ENCODE peak calls at places on chromosomes 4 and X, in six cellular contexts. L, W, X, T, S and O are unnamed samples.

GRCh38 chr4:165828928-165829327 is 44.1 kb upstream of the TLL1 start:
- DNase-seq in L (no peak), W (no peak), X (no peak), T (no peak), S (no peak), O (no peak)

GRCh38 chr4:122450847-122451246 is 5.7 kb downstream of the IL2 start:
- DNase-seq in L (no peak), W (peak), X (no peak), T (no peak), S (no peak), O (no peak)

GRCh38 chr4:152540293-152540674 is 4.4 kb upstream of the FBXW7 start:
- DNase-seq in L (no peak), W (peak), X (no peak), T (no peak), S (no peak), O (no peak)

GRCh38 chrX:50721771-50722521 is 92.0 kb downstream of the SHROOM4 start:
- DNase-seq in L (no peak), W (peak), X (no peak), T (no peak), S (no peak), O (no peak)

GRCh38 chr4:158007566-158007965 is 165.3 kb downstream of the GASK1B start:
- DNase-seq in L (no peak), W (no peak), X (no peak), T (no peak), S (no peak), O (no peak)

GRCh38 chrX:24647257-24648058 is at the start of gene PCYT1B:
- DNase-seq in L (peak), W (peak), X (peak), T (peak), S (peak), O (peak)

GRCh38 chrX:69136546-69137331 is 28.5 kb downstream of the PJA1 start:
- DNase-seq in L (no peak), W (peak), X (peak), T (peak), S (no peak), O (peak)

GRCh38 chrX:66863721-66864120 is 224.8 kb upstream of the EDA2R start:
- DNase-seq in L (no peak), W (no peak), X (peak), T (no peak), S (no peak), O (peak)

GRCh38 chrX:56228914-56229313 is 3.2 kb upstream of the KLF8 start:
- DNase-seq in L (no peak), W (peak), X (peak), T (no peak), S (no peak), O (peak)

DNA sequence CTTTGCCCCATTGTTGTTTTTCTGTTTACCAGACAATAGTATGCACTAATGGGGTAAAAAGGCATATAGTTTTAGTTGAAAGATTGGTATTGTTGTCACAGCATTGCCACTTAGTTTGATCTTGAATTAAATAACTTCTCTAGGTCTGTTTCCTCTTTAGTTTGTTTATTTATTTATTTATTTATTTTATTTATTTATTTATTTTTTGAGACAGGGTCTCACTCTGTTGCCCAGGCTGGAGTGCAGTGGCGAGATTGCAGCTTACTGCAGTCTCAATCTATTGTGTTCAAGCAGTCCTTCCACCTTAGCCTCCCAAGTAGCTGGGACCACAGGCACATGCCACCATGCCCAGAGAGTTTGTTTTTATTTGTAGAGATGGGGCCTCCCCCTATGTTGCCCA is 138.6 kb downstream of the KDM6A start:
- DNase-seq in L (no peak), W (no peak), X (no peak), T (no peak), S (no peak), O (no peak)
- H3K27ac ChIP-seq in L (no peak), W (no peak), X (no peak), T (no peak), S (no peak), O (no peak)

DNA sequence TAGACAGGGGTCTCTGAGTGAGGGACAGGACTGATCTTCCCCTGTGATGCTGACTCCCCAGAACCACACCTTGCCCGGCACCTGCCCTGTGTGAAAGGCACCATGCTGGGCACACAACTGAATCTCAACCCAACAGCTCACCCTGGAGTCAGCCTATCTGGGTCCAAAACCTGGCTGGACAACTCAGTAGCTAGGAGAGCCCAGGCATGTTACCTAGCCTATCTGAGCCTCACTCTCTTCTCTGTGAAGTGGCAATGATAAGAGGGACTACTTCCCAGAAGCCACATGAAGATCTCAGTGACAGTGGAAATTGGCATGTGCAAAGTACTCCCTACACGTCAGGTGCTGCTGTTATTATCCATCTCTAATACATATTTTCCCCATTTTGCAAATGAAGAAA is 44.8 kb upstream of the PPP2R2C start:
- DNase-seq in L (no peak), W (no peak), X (no peak), T (no peak), S (no peak), O (no peak)
- H3K27ac ChIP-seq in L (no peak), W (no peak), X (no peak), T (no peak), S (no peak), O (peak)

GRCh38 chr4:169404959-169405358 is 134.2 kb upstream of the SH3RF1 start:
- DNase-seq in L (no peak), W (no peak), X (no peak), T (no peak), S (no peak), O (no peak)
- H3K27ac ChIP-seq in L (no peak), W (no peak), X (no peak), T (no peak), S (no peak), O (no peak)

DNA sequence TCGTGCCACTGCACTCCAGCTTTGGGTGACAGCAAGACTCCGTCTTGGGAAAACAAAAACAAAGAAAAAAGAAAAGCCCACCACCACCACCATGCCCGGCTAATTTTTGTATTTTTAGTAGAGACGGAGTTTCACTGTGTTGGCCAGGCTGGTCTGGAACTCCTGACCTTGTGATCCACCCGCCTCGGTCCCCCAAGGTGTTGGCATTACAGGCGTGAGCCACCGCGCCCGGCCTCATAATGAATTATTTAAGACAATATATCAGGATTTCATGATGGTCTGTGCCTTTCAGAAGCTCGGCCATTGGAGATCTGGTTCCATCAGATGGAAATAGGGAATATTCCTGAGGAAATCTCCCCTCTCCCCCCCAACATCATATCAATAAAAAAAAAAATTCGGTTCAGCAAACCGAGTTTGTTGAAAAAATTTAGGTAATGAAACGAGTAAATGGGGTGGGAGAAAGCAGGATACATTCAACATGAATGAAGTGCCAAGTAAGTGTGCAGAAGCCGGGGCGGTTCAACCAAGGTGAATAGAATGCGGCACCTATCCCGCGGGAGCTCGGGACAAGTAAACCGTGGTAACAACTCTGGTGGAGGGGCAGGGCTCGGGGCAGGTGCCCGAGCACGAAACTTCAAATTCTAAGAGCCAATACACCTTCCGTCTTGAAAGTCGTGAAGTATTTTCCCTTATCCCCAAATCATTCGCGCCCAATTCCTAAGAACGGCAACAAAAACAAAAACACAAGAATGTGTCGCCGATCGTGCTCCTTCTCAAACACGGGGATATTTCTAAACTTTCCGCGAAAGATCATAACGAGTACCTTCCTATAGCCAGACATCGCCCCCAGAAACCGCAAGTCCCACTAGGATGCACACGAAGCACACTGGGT is 773 bp upstream of the TXLNG start:
- DNase-seq in L (peak), W (no peak), X (peak), T (peak), S (peak), O (peak)
- H3K27ac ChIP-seq in L (peak), W (peak), X (no peak), T (no peak), S (no peak), O (peak)

DNA sequence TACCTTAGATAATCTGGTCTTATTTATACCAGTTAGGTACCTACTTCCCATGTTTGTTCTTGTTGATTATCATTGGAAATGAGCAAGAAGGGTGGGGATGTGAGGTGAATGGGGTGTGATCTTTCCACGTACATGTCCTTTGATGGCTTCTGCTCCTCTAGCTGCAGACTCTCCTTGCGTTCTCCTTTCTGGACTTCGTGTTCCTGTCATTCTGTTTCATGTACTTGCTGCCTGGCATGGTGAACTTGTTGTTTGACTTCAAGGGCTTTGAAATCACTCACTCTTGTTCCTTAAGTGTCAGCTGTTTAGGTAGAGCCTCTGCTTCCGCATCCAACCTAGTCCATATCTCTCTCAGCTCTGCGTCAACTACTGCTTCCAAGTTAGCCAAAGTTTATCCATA is 42.7 kb downstream of the FHL1 start:
- DNase-seq in L (no peak), W (no peak), X (no peak), T (no peak), S (no peak), O (no peak)
- H3K27ac ChIP-seq in L (no peak), W (no peak), X (no peak), T (no peak), S (no peak), O (peak)

GRCh38 chr4:2587215-2587823 is 50.9 kb downstream of the FAM193A start:
- DNase-seq in L (no peak), W (no peak), X (no peak), T (no peak), S (no peak), O (peak)
- H3K27ac ChIP-seq in L (no peak), W (no peak), X (no peak), T (no peak), S (no peak), O (no peak)

DNA sequence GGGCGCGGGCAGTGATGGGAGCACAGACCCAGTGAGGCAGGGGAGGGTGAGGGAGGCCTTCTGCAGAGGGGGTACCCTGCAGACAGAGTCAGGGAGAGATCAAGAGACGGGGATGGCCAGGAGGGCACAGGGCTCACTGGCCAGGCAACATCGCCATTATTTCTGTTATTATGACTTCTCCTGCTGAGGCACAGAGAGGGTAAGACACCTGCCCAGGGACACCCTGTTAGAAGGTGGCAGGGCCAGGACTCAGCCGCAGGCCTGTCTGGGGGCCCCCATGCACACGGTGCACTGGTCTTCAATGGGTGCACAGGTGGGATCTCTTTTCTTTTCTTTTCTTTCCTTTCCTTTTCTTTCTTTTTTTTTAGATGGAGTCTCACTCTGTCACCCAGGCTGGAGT is 15.8 kb downstream of the BLOC1S4 start:
- DNase-seq in L (no peak), W (no peak), X (no peak), T (no peak), S (no peak), O (no peak)
- H3K27ac ChIP-seq in L (peak), W (no peak), X (no peak), T (no peak), S (peak), O (no peak)

GRCh38 chr4:25905371-25905770 is 8.6 kb upstream of the SMIM20 start:
- DNase-seq in L (no peak), W (no peak), X (no peak), T (no peak), S (no peak), O (no peak)

GRCh38 chr4:25911356-25911755 is 2.7 kb upstream of the SMIM20 start:
- DNase-seq in L (no peak), W (no peak), X (no peak), T (no peak), S (no peak), O (no peak)

GRCh38 chr4:25903905-25904747 is 9.9 kb upstream of the SMIM20 start:
- DNase-seq in L (no peak), W (no peak), X (no peak), T (no peak), S (no peak), O (no peak)

GRCh38 chr4:25904748-25905082 is 9.3 kb upstream of the SMIM20 start:
- DNase-seq in L (no peak), W (no peak), X (no peak), T (no peak), S (no peak), O (no peak)

DNA sequence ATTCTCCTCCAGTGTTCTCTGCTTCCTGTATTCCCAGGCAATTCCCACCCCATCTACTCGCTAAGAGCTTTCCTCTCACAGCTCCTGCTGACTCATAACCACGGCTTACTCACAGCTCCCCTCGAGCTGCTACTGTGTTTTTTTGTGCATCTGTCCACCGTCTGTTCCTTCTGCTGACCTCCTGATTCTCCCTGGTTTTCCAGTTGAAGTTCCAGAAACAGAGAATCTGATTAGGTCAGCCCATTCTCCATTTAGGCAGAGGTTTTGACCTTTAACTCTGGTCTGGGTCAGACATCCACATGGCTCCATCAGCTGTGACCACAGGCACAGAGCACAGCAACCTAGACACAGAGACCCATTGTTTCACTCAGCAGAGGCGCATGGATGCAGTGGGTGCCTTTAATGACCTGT is 5.5 kb upstream of the SMIM20 start:
- DNase-seq in L (no peak), W (no peak), X (no peak), T (no peak), S (no peak), O (no peak)
- H3K27ac ChIP-seq in L (no peak), W (no peak), X (no peak), T (no peak), S (no peak), O (no peak)

DNA sequence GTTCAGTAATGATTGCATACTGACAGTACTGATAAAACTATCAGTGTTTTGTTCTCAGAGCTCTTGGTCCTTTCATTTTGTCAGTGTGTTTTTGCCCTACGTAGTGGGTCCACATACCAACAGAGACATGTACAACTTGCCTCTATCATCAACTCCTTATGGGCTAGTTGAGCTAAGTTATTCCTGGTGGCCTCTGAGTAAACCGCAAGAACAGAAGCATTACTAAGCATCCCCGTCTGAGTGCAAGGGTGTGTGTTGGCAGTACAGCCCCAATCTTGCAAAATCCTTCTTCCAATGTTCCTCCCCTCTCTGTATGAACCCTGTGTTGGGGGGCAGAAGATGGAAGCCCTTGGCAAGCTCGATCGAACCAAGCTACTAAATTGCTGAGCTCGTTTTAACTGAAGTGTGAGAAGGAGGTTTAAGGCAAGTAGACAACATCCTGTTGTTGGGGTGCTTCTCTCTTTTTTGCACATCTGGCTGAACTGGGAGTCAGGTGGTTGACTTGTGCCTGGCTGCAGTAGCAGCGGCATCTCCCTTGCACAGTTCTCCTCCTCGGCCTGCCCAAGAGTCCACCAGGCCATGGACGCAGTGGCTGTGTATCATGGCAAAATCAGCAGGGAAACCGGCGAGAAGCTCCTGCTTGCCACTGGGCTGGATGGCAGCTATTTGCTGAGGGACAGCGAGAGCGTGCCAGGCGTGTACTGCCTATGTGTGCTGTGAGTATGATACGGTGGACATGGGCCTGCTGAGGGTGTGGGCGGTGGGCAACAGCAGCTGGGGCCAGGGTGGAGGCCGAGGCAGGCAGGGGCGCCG is at the start of gene SH2D1A:
- DNase-seq in L (no peak), W (no peak), X (no peak), T (no peak), S (peak), O (no peak)
- H3K27ac ChIP-seq in L (no peak), W (no peak), X (no peak), T (no peak), S (peak), O (no peak)

GRCh38 chr4:1731180-1731579 is 9.9 kb downstream of the TACC3 start:
- DNase-seq in L (no peak), W (no peak), X (no peak), T (no peak), S (no peak), O (peak)
- H3K27ac ChIP-seq in L (no peak), W (no peak), X (no peak), T (no peak), S (no peak), O (no peak)